ENCODE peak calls at places on chromosomes 4 and X, in nine cellular contexts. J is HFF-Myc, C is lower lobe of right lung, U is right atrium auricular region, M is left lung, E is spleen, V is HCT116, F is OCI-LY7, W is ovary. Q is an unnamed sample.

GRCh38 chr4:19776021-19776459 is 475.7 kb upstream of the SLIT2 start:
- DNase-seq in J (no peak), C (no peak), U (no peak), M (no peak), E (no peak), V (peak), F (no peak), W (no peak), Q (no peak)

GRCh38 chrX:39452404-39452803 is 645.4 kb downstream of the BCOR start:
- DNase-seq in J (no peak), C (no peak), U (no peak), M (no peak), E (no peak), V (no peak), F (no peak), W (no peak), Q (no peak)

GRCh38 chrX:45843518-45843917 is 642.8 kb upstream of the DIPK2B start:
- DNase-seq in J (no peak), C (no peak), U (no peak), M (no peak), E (no peak), V (no peak), F (no peak), W (no peak), Q (no peak)

GRCh38 chrX:3384330-3384729 is 37.9 kb upstream of the MXRA5 start:
- DNase-seq in J (no peak), C (no peak), U (no peak), M (no peak), E (no peak), V (no peak), F (no peak), W (no peak), Q (no peak)

GRCh38 chr4:101271516-101271915 is 75.8 kb downstream of the PPP3CA start:
- DNase-seq in J (no peak), C (no peak), U (no peak), M (no peak), E (no peak), V (no peak), F (no peak), W (no peak), Q (no peak)

GRCh38 chr4:129355529-129355928 is 259.6 kb downstream of the C4orf33 start:
- DNase-seq in J (no peak), C (no peak), U (no peak), M (no peak), E (no peak), V (no peak), F (no peak), W (no peak), Q (no peak)

GRCh38 chr4:22356996-22357596 is 158.8 kb downstream of the ADGRA3 start:
- DNase-seq in J (no peak), C (no peak), U (no peak), M (no peak), E (no peak), V (no peak), F (no peak), W (no peak), Q (no peak)

GRCh38 chr4:37982736-37983135 is 22.5 kb downstream of the PTTG2 start:
- DNase-seq in J (no peak), C (no peak), U (no peak), M (no peak), E (no peak), V (no peak), F (no peak), W (no peak), Q (no peak)

GRCh38 chrX:47221756-47222155 is 3.3 kb downstream of the CDK16 start:
- DNase-seq in J (no peak), C (no peak), U (no peak), M (no peak), E (peak), V (no peak), F (no peak), W (no peak), Q (no peak)

DNA sequence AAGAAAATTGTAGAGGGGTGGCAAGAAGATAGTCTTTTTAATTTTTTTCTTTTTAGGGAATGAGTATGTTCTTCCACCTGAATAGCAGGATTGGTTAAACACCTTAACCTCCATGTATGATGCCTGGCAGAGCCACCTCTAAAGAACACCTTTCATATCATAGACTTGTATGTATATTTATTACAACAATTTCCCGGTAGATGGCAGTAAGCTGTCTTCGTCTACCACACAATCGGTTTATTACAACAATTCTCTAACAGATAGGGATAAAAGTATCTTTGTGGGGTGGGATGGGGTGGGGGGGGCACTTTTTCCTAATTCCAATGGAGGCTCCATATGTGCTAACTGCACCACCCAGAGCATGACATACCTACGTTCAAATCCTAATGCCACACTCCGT is 255.5 kb downstream of the LDB2 start:
- DNase-seq in J (no peak), C (no peak), U (no peak), M (no peak), E (no peak), V (no peak), F (no peak), W (no peak), Q (no peak)
- TF ChIP-seq CTCF in J (no peak), C (no peak), U (no peak), M (no peak), E (no peak), V (no peak), F (no peak), W (no peak), Q (no peak)

DNA sequence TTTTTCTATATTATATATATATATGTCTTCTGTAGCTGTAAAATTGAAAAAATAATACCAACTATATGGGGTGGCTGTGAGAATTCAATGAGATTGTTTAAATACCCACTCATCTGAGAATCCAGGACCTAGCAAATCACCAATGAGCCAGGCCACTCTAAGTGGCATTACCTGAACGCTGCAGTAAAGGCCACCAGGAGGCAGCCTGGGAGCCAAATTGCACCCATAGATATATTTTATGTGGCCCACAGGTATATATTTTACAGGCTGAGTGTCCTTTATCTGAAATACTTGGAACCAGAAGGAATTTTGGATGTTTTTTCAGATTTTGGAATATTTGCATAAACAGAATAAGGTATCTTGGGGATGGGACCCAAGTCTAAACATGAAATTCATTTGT is 58.2 kb upstream of the C4orf50 start:
- DNase-seq in J (no peak), C (no peak), U (no peak), M (no peak), E (no peak), V (no peak), F (no peak), W (no peak), Q (no peak)
- TF ChIP-seq CTCF in J (peak), C (no peak), U (no peak), M (no peak), E (no peak), V (peak), F (peak), W (no peak), Q (peak)

DNA sequence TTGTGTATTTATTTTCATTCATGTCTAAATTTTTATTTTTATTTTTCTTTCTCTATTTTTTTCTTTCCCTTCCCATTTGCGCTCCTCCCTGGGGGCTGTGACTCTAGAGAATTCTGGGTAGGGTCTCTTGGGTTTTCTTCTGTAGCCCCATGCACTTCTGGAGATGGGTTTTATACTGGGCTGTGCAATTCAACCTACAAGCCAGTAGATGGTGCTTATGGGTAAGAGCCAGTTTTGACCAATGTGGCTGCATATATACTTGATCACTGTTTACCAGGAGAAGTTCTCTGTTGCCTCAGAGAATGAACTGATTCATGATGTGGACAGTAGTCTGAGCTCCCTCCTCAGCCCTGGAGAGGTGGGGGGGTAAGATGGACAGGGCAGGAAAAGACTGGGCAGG is 614.6 kb downstream of the PCDH19 start:
- DNase-seq in J (no peak), C (no peak), U (no peak), M (no peak), E (no peak), V (no peak), F (no peak), W (no peak), Q (no peak)
- TF ChIP-seq CTCF in J (no peak), C (no peak), U (no peak), M (no peak), E (no peak), V (no peak), F (peak), W (no peak), Q (no peak)

GRCh38 chr4:124711469-124712416 is 789 bp downstream of the ANKRD50 start:
- DNase-seq in J (no peak), C (peak), U (peak), M (no peak), E (no peak), V (peak), F (peak), W (no peak), Q (peak)
- TF ChIP-seq CTCF in J (peak), C (no peak), U (no peak), M (no peak), E (no peak), V (no peak), F (no peak), W (no peak), Q (no peak)

DNA sequence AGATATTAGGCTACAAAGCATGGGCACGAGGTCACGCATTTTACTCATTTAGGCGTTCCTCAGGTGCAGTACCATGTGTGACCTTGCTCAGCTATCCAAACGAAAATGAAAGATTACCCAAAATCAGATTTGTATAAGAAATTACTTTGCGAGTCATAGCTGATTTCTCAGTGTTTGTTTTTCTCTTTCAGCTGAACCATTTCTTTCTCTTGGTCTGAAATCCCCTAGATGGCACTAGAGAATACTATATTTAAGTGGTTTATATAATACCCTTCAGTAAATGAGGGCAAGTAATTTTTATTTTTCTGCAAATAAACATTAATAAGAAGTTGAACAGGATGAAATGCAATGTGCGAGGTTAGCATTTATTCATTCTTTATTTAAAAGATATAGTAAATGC is 496.6 kb downstream of the STIM2 start:
- DNase-seq in J (no peak), C (no peak), U (no peak), M (no peak), E (no peak), V (no peak), F (no peak), W (no peak), Q (no peak)
- TF ChIP-seq CTCF in J (no peak), C (peak), U (no peak), M (peak), E (no peak), V (peak), F (peak), W (no peak), Q (no peak)

DNA sequence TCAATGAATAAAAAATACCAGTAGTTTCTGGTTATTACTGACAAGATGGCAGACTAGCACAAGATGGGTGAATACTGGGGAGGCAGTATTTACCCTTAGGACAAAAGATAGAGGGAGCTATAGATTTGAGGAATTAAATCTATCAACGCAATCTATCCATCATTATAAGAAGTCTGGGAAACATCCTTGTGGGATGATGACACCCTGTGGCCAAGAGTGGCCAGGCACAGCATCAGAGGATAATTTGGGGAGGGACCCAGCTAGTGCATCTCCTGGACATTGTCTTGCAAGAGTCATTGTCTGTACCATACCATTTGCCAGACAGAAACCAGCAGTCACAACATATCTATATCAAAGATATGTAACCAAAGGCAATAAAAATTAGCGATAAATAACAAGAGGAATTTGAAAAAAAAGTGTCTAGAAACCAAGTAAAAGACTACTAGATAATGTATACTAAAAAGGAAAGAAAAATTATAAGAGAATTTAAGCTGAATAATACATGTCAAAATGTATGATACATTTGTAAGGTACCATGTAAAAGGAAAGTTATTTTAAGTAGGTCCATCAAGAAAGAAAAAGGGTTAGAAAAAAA is 22.9 kb downstream of the KCTD8 start:
- DNase-seq in J (no peak), C (no peak), U (no peak), M (no peak), E (no peak), V (no peak), F (no peak), W (no peak), Q (peak)
- TF ChIP-seq CTCF in J (no peak), C (no peak), U (no peak), M (no peak), E (no peak), V (no peak), F (peak), W (no peak), Q (peak)

GRCh38 chrX:49039598-49040375 is 3.4 kb downstream of the TFE3 start:
- DNase-seq in J (peak), C (peak), U (peak), M (peak), E (peak), V (peak), F (peak), W (peak), Q (peak)
- TF ChIP-seq CTCF in J (no peak), C (no peak), U (no peak), M (no peak), E (no peak), V (no peak), F (no peak), W (no peak), Q (no peak)